ENCODE peak calls at places on chromosomes 7 and 10, in four cellular contexts. O, L, B and Q are unnamed samples.

GRCh38 chr7:4738711-4739527 is 36.5 kb upstream of the AP5Z1 start:
- DNase-seq in B (no peak), L (no peak), O (peak), Q (no peak)

GRCh38 chr7:18352339-18353255 is 143.0 kb upstream of the HDAC9 start:
- DNase-seq in B (peak), L (peak), O (peak), Q (peak)

GRCh38 chr10:112039823-112040222 is 143.7 kb downstream of the GPAM start:
- DNase-seq in L (no peak), O (no peak), B (no peak), Q (no peak)

GRCh38 chr7:4700577-4701235 is 18.6 kb downstream of the FOXK1 start:
- DNase-seq in O (peak), L (no peak), B (no peak), Q (no peak)

GRCh38 chr7:158285383-158285770 is 302.2 kb downstream of the PTPRN2 start:
- DNase-seq in O (no peak), B (no peak), L (no peak), Q (no peak)

GRCh38 chr7:72577107-72577506 is 165.0 kb upstream of the CALN1 start:
- DNase-seq in L (no peak), B (no peak), O (no peak), Q (no peak)

GRCh38 chr7:55075464-55075971 is 56.7 kb downstream of the EGFR start:
- DNase-seq in B (no peak), O (no peak), L (no peak), Q (no peak)

GRCh38 chr7:116161733-116162132 is 48.6 kb upstream of the TES start:
- DNase-seq in B (no peak), L (no peak), O (peak), Q (no peak)

GRCh38 chr7:131274986-131275385 is 52.7 kb upstream of the MKLN1 start:
- DNase-seq in B (no peak), O (no peak), L (no peak), Q (no peak)

GRCh38 chr10:33795529-33795928 is 461.1 kb upstream of the NRP1 start:
- DNase-seq in B (no peak), L (no peak), O (no peak), Q (no peak)

GRCh38 chr10:98910048-98910447 is 325.6 kb downstream of the HPSE2 start:
- DNase-seq in L (no peak), B (no peak), O (peak), Q (peak)

GRCh38 chr7:66296-66695 is 126.1 kb upstream of the FAM20C start:
- DNase-seq in B (no peak), O (no peak), L (no peak), Q (no peak)

GRCh38 chr10:116554628-116555027 is 8.9 kb downstream of the PNLIP start:
- DNase-seq in B (no peak), L (no peak), O (no peak), Q (no peak)

GRCh38 chr10:11437391-11438241 is 173.8 kb downstream of the USP6NL start:
- DNase-seq in B (no peak), L (no peak), O (peak), Q (no peak)

GRCh38 chr10:84008878-84009277 is 130.4 kb upstream of the GHITM start:
- DNase-seq in O (peak), L (no peak), B (peak), Q (peak)

GRCh38 chr7:128164061-128164954 is 76.8 kb upstream of the LEP start:
- DNase-seq in L (peak), O (peak), B (no peak), Q (no peak)

GRCh38 chr7:95686109-95686508 is 86.2 kb upstream of the DYNC1I1 start:
- DNase-seq in L (no peak), O (peak), B (peak), Q (peak)